ENCODE peak calls at places on chromosomes 16 and 17, in five cellular contexts. E, R, N, S and M are unnamed samples. For H3K4me1, the result is how much of the 10 kb centered on the place peaks cover.

GRCh38 chr16:9159839-9160550 is 68.6 kb downstream of the HAPSTR1 start:
- DNase-seq in E (peak), S (peak), N (peak), R (peak), M (peak)

GRCh38 chr17:48547839-48548686 is 3.2 kb upstream of the HOXB2 start:
- DNase-seq in E (no peak), S (no peak), N (no peak), R (no peak), M (peak)

GRCh38 chr17:74276051-74276476 is 2.0 kb downstream of the DNAI2 start:
- DNase-seq in N (no peak), S (no peak), R (no peak), E (no peak), M (no peak)

GRCh38 chr17:48335858-48336500 is 94.0 kb downstream of the SKAP1 start:
- DNase-seq in E (no peak), S (peak), N (no peak), R (peak), M (peak)

GRCh38 chr17:6713130-6713917 is at the start of gene SLC13A5:
- DNase-seq in E (no peak), R (no peak), N (no peak), S (no peak), M (peak)

GRCh38 chr16:6124136-6124535 is 1026.5 kb upstream of the EEF2KMT start:
- DNase-seq in R (no peak), E (no peak), S (no peak), N (no peak), M (no peak)

GRCh38 chr17:42694524-42694923 is 12.2 kb downstream of the CNTNAP1 start:
- DNase-seq in R (no peak), N (no peak), S (no peak), E (no peak), M (no peak)

GRCh38 chr16:10876799-10877341 is at the start of gene CIITA:
- DNase-seq in R (peak), E (peak), N (peak), S (peak), M (peak)

GRCh38 chr17:79975498-79976134 is 60.1 kb downstream of the TBC1D16 start:
- DNase-seq in R (no peak), S (no peak), E (peak), N (no peak), M (no peak)

GRCh38 chr17:4742629-4743028 is 2.9 kb upstream of the CXCL16 start:
- DNase-seq in S (no peak), E (no peak), R (no peak), N (no peak), M (no peak)

GRCh38 chr17:43694081-43694870 is 32.6 kb upstream of the MEOX1 start:
- DNase-seq in N (no peak), E (peak), R (peak), S (peak), M (peak)

GRCh38 chr17:70661342-70662222 is 492.2 kb downstream of the KCNJ2 start:
- DNase-seq in N (no peak), E (no peak), R (peak), S (no peak), M (no peak)

GRCh38 chr17:61065263-61065773 is 334.3 kb upstream of the TBX2 start:
- DNase-seq in S (peak), R (no peak), N (no peak), E (no peak), M (peak)

GRCh38 chr16:48576927-48577326 is 33.1 kb downstream of the N4BP1 start:
- DNase-seq in R (peak), E (no peak), S (no peak), N (peak), M (no peak)

GRCh38 chr17:79622776-79623175 is 11.9 kb upstream of the RBFOX3 start:
- DNase-seq in N (no peak), R (no peak), E (peak), S (no peak), M (no peak)

GRCh38 chr16:49407873-49408565 is 34.4 kb downstream of the C16orf78 start:
- DNase-seq in R (peak), S (peak), N (peak), E (peak), M (peak)

GRCh38 chr17:77414811-77415400 is 274.1 kb downstream of the SEC14L1 start:
- DNase-seq in S (no peak), N (no peak), E (no peak), R (no peak), M (no peak)
- H3K4me1 ChIP-seq in S (under half), N (under half), E (under half), R (under half), M (under half)

DNA sequence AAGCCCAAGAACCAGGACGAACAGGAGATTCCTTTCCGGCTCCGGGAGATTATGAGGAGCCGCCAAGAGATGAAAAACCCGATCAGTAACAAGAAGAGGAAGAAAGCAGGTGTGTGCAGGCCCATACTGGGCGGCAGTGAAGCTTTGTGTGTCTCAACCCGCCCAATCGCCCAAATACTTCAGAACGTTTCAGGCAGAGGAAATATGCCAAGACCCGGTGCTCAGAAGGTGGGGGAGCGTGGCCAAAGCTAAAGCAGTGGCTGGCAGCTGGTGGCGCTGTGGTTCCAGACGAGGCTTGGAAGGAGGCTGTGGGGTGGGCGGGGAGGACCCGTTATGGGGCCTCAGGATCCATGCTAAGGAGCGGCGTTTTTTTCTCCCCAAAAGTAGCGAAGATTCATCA is 1.2 kb downstream of the CCDC137 start:
- DNase-seq in R (peak), S (no peak), N (peak), E (no peak), M (peak)
- H3K4me1 ChIP-seq in R (under half), S (under half), N (under half), E (under half), M (under half)

GRCh38 chr17:17937450-17937849 is 34.8 kb downstream of the TOM1L2 start:
- DNase-seq in S (no peak), E (no peak), R (no peak), N (no peak), M (no peak)
- H3K4me1 ChIP-seq in S (under half), E (half or more), R (half or more), N (under half), M (under half)

GRCh38 chr17:77425791-77426641 is 285.2 kb downstream of the SEC14L1 start:
- DNase-seq in E (no peak), N (no peak), R (peak), S (no peak), M (no peak)

GRCh38 chr17:77426676-77427386 is 286.1 kb downstream of the SEC14L1 start:
- DNase-seq in S (no peak), R (no peak), N (no peak), E (no peak), M (no peak)

GRCh38 chr17:77428020-77428781 is 287.4 kb downstream of the SEC14L1 start:
- DNase-seq in E (no peak), S (no peak), N (no peak), R (no peak), M (no peak)

GRCh38 chr17:77428901-77429734 is 288.3 kb downstream of the SEC14L1 start:
- DNase-seq in E (peak), S (no peak), R (no peak), N (no peak), M (no peak)

GRCh38 chr17:77427471-77427991 is 286.8 kb downstream of the SEC14L1 start:
- DNase-seq in R (peak), E (no peak), S (no peak), N (no peak), M (no peak)
- H3K4me1 ChIP-seq in R (half or more), E (half or more), S (under half), N (under half), M (under half)

GRCh38 chr17:58278661-58279015 is 2.1 kb downstream of the MPO start:
- DNase-seq in N (no peak), E (peak), R (no peak), S (no peak), M (no peak)

GRCh38 chr17:58281511-58282011 is 826 bp upstream of the MPO start:
- DNase-seq in S (no peak), E (no peak), R (no peak), N (no peak), M (peak)

GRCh38 chr17:58280480-58281217 is at the start of gene MPO:
- DNase-seq in N (no peak), R (no peak), S (no peak), E (no peak), M (no peak)

GRCh38 chr17:58279016-58279671 is 1.6 kb downstream of the MPO start:
- DNase-seq in N (no peak), R (no peak), S (no peak), E (peak), M (peak)

GRCh38 chr17:58279736-58280479 is 827 bp downstream of the MPO start:
- DNase-seq in N (no peak), R (no peak), E (peak), S (peak), M (no peak)
- H3K4me1 ChIP-seq in N (under half), R (under half), E (under half), S (under half), M (under half)

GRCh38 chr17:45038771-45039634 is 12.4 kb downstream of the DCAKD start:
- DNase-seq in N (no peak), S (no peak), R (no peak), E (no peak), M (no peak)
- H3K4me1 ChIP-seq in N (under half), S (under half), R (under half), E (under half), M (under half)

GRCh38 chr16:85609539-85609938 is 3.6 kb upstream of the GSE1 start:
- DNase-seq in R (no peak), N (no peak), S (no peak), E (no peak), M (no peak)

GRCh38 chr16:85607796-85608514 is 5.2 kb upstream of the GSE1 start:
- DNase-seq in R (no peak), E (no peak), S (no peak), N (no peak), M (no peak)

GRCh38 chr16:85607331-85607765 is 5.8 kb upstream of the GSE1 start:
- DNase-seq in R (no peak), S (no peak), E (no peak), N (no peak), M (peak)

GRCh38 chr16:85608887-85609286 is 4.2 kb upstream of the GSE1 start:
- DNase-seq in S (no peak), R (no peak), E (no peak), N (no peak), M (no peak)

GRCh38 chr16:85608515-85608885 is 4.6 kb upstream of the GSE1 start:
- DNase-seq in N (no peak), R (no peak), E (no peak), S (no peak), M (no peak)
- H3K4me1 ChIP-seq in N (under half), R (under half), E (half or more), S (under half), M (half or more)

GRCh38 chr17:32445976-32446375 is 1.7 kb downstream of the PSMD11 start:
- DNase-seq in E (no peak), S (no peak), R (peak), N (no peak), M (no peak)
- H3K4me1 ChIP-seq in E (under half), S (under half), R (under half), N (under half), M (under half)